ENCODE peak calls at places on chromosomes 12 and 14, in seven cellular contexts. E is neural progenitor cell; M is Caco-2; I is CD8-positive, alpha-beta memory T cell; F is right atrium auricular region; A is psoas muscle; D is ovary. N is an unnamed sample. For H3K27me3, the result is how much of the 10 kb centered on the place peaks cover.

GRCh38 chr12:123141615-123142517 is 9.0 kb downstream of the PITPNM2 start:
- DNase-seq in E (peak), M (peak), I (no peak), F (peak), A (peak), D (peak), N (peak)

GRCh38 chr12:102535306-102535705 is 54.9 kb upstream of the IGF1 start:
- DNase-seq in E (no peak), M (no peak), I (no peak), F (no peak), A (no peak), D (no peak), N (no peak)

GRCh38 chr12:18752280-18752920 is 14.5 kb downstream of the CAPZA3 start:
- DNase-seq in E (peak), M (no peak), I (no peak), F (no peak), A (no peak), D (peak), N (no peak)

GRCh38 chr12:124746649-124747425 is 116.8 kb downstream of the SCARB1 start:
- DNase-seq in E (no peak), M (no peak), I (no peak), F (no peak), A (no peak), D (no peak), N (no peak)

GRCh38 chr12:22014783-22015144 is 31.3 kb upstream of the CMAS start:
- DNase-seq in E (no peak), M (no peak), I (no peak), F (no peak), A (no peak), D (no peak), N (no peak)

GRCh38 chr14:90644882-90645281 is 171.3 kb downstream of the TTC7B start:
- DNase-seq in E (no peak), M (no peak), I (no peak), F (peak), A (peak), D (no peak), N (peak)

GRCh38 chr12:29428630-29429029 is 47.7 kb upstream of the ERGIC2 start:
- DNase-seq in E (no peak), M (no peak), I (no peak), F (no peak), A (no peak), D (no peak), N (no peak)

GRCh38 chr12:52032431-52032796 is 18.8 kb upstream of the NR4A1 start:
- DNase-seq in E (no peak), M (no peak), I (no peak), F (peak), A (peak), D (peak), N (peak)

GRCh38 chr12:67434653-67435375 is 165.7 kb downstream of the CAND1 start:
- DNase-seq in E (no peak), M (no peak), I (no peak), F (peak), A (no peak), D (peak), N (peak)

GRCh38 chr14:88004637-88005036 is 298 bp upstream of the GPR65 start:
- DNase-seq in E (no peak), M (no peak), I (no peak), F (no peak), A (no peak), D (no peak), N (no peak)

GRCh38 chr12:12592930-12593329 is 18.7 kb upstream of the CREBL2 start:
- DNase-seq in E (no peak), M (peak), I (no peak), F (no peak), A (no peak), D (no peak), N (no peak)

GRCh38 chr12:4089147-4089606 is 184.4 kb upstream of the CCND2 start:
- DNase-seq in E (no peak), M (no peak), I (no peak), F (no peak), A (no peak), D (no peak), N (no peak)

GRCh38 chr14:98008381-98009113 is 1211.4 kb downstream of the VRK1 start:
- DNase-seq in E (no peak), M (no peak), I (no peak), F (no peak), A (no peak), D (no peak), N (no peak)

GRCh38 chr12:112606611-112607366 is 184.8 kb upstream of the RPH3A start:
- DNase-seq in E (no peak), M (no peak), I (no peak), F (no peak), A (no peak), D (no peak), N (no peak)

GRCh38 chr12:105076098-105076497 is 8.2 kb downstream of the ALDH1L2 start:
- DNase-seq in E (no peak), M (no peak), I (no peak), F (no peak), A (no peak), D (no peak), N (no peak)

DNA sequence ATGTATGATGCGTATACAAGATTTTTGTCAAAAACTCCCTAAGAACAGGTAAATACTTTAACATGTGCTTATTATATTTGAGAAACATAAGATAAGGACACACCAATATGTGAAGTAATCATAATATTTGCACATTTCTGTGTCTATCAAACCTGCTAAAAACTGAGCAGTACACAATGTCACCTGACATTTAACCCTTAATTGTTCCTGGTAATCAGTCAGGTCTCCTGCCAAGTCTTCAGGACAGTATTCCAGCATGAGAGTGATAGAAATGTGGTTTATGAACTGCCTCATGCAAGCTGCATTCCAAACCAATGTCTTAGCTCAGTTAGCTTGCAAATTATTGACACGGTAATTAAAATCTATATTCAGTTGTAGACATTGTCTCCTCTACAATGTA is 4.2 kb downstream of the SOX5 start:
- DNase-seq in E (no peak), M (no peak), I (no peak), F (no peak), A (no peak), D (no peak), N (no peak)
- H3K27me3 ChIP-seq in E (under half), M (under half), I (under half), F (under half), A (under half), D (under half), N (under half)

GRCh38 chr12:24133385-24133784 is 183.9 kb upstream of the SOX5 start:
- DNase-seq in E (peak), M (peak), I (no peak), F (no peak), A (no peak), D (no peak), N (no peak)
- H3K27me3 ChIP-seq in E (under half), M (under half), I (under half), F (under half), A (under half), D (under half), N (under half)

GRCh38 chr12:1531160-1531653 is 63.2 kb downstream of the FBXL14 start:
- DNase-seq in E (no peak), M (no peak), I (no peak), F (no peak), A (no peak), D (peak), N (no peak)
- H3K27me3 ChIP-seq in E (half or more), M (under half), I (half or more), F (under half), A (half or more), D (under half), N (under half)

DNA sequence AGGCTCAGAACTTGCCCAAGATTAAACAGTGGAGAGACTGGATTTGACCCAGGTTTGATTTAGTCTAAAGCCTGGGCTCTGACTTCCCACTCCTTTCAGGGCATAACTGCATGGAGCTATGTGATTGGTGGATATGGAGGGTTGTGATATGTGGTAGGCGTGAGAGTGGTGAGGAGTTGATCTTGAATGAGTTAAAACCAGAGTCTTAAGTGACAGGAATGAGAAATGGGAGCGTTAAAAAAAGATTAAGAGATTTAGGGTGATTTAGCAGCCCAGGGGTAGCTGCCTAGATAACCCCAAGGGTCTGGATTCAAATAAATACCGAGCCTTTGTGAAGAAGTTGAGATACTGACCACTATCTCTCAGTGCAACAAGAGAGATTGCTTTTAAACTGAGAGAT is 8.4 kb downstream of the SYNDIG1L start:
- DNase-seq in E (no peak), M (no peak), I (no peak), F (no peak), A (no peak), D (no peak), N (no peak)
- H3K27me3 ChIP-seq in E (under half), M (under half), I (under half), F (under half), A (under half), D (under half), N (under half)

DNA sequence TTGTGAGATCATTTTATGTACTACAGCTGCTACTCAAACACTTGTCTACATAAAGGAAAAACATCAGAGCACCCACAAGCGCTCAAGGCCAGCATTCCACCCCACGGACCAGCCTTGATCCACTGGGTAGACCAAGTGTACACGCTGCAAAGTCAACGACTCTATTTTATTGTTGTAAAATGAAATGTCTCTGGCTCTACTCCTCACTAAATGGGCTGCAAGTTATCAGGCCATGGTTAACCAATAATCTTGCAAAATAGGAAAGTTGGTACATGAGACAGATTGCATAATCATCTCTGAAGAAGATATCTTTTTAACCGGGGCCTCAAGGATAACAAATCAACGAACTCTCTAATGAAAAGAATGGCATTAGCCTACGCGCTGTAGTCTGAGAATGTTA is 69.9 kb upstream of the FOXN3 start:
- DNase-seq in E (no peak), M (no peak), I (no peak), F (no peak), A (no peak), D (no peak), N (peak)
- H3K27me3 ChIP-seq in E (under half), M (under half), I (under half), F (under half), A (under half), D (under half), N (under half)

DNA sequence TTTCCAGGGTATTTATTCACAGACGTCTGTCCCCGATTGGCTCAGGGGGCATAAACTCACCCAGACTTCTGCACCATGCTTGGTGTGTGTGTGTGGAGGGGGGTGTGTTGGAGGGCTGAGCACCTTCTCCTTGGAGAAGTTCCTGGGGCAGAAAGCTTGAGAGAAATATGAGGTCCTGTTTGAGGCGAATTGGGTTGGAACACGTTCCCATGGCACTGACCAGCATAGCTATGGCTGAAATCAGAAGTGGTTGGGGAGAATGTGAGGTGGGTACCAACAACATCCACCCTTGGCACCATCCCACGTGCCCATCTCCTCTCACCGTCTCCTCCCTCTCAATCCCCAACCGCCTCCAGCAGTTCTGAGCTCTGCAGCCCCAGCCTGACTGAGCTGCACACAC is 16.0 kb upstream of the GPATCH2L start:
- DNase-seq in E (peak), M (no peak), I (no peak), F (no peak), A (no peak), D (no peak), N (no peak)
- H3K27me3 ChIP-seq in E (half or more), M (under half), I (under half), F (under half), A (half or more), D (under half), N (under half)

GRCh38 chr14:30961330-30961729 is 64.1 kb upstream of the AP4S1 start:
- DNase-seq in E (no peak), M (no peak), I (no peak), F (no peak), A (no peak), D (no peak), N (no peak)
- H3K27me3 ChIP-seq in E (under half), M (under half), I (under half), F (under half), A (under half), D (under half), N (under half)

DNA sequence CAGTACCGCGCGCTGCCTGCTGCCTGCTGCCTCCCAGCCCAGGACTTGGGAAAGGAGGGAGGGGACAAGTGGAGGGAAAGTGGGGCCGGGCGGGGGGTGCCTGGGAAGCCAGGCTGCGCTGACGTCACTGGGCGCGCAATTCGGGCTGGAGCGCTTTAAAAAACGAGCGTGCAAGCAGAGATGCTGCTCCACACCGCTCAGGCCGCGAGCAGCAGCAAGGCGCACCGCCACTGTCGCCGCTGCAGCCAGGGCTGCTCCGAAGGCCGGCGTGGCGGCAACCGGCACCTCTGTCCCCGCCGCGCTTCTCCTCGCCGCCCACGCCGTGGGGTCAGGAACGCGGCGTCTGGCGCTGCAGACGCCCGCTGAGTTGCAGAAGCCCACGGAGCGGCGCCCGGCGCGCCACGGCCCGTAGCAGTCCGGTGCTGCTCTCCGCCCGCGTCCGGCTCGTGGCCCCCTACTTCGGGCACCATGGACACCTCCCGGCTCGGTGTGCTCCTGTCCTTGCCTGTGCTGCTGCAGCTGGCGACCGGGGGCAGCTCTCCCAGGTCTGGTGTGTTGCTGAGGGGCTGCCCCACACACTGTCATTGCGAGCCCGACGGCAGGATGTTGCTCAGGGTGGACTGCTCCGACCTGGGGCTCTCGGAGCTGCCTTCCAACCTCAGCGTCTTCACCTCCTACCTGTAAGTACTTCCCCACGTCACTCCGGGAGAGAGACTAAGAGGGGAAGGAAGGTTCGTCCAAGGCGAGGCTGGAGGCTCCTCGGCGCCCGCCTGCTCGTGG is at the start of gene LGR5:
- DNase-seq in E (peak), M (peak), I (no peak), F (no peak), A (peak), D (peak), N (no peak)
- H3K27me3 ChIP-seq in E (half or more), M (under half), I (under half), F (under half), A (under half), D (under half), N (under half)

GRCh38 chr14:82342596-82342995 is 808.9 kb upstream of the SEL1L start:
- DNase-seq in E (no peak), M (no peak), I (no peak), F (no peak), A (no peak), D (no peak), N (no peak)
- H3K27me3 ChIP-seq in E (under half), M (under half), I (under half), F (under half), A (under half), D (under half), N (under half)